ENCODE peak calls at places on chromosomes 12 and 14, in eight cellular contexts. One of them, this sample, is unnamed.

GRCh38 chr14:31287294-31287972 is 79.8 kb upstream of the HECTD1 start:
- DNase-seq in NAMALWA: no peak
- DNase-seq in Ammon's horn: no peak
- DNase-seq in dorsolateral prefrontal cortex: no peak
- DNase-seq in head of caudate nucleus: no peak
- DNase-seq in hypothalamus: no peak
- DNase-seq in activated CD8-positive, alpha-beta memory T cell treated with anti-CD3 and anti-CD28 coated beads for 1 hour: no peak
- DNase-seq in activated CD4-positive, alpha-beta T cell treated with anti-CD3 and anti-CD28 coated beads, Interleukin-2, amount 50 U/mL, for 4 hours: no peak
- DNase-seq in this sample: no peak

GRCh38 chr12:7512528-7512927 is 9.0 kb upstream of the CD163 start:
- DNase-seq in hypothalamus: no peak
- DNase-seq in head of caudate nucleus: no peak
- DNase-seq in activated CD8-positive, alpha-beta memory T cell treated with anti-CD3 and anti-CD28 coated beads for 1 hour: no peak
- DNase-seq in NAMALWA: no peak
- DNase-seq in dorsolateral prefrontal cortex: no peak
- DNase-seq in Ammon's horn: peak; percentile 2
- DNase-seq in activated CD4-positive, alpha-beta T cell treated with anti-CD3 and anti-CD28 coated beads, Interleukin-2, amount 50 U/mL, for 4 hours: no peak
- DNase-seq in this sample: peak; percentile 87

GRCh38 chr14:32468955-32469354 is 139.9 kb downstream of the AKAP6 start:
- DNase-seq in activated CD4-positive, alpha-beta T cell treated with anti-CD3 and anti-CD28 coated beads, Interleukin-2, amount 50 U/mL, for 4 hours: no peak
- DNase-seq in NAMALWA: no peak
- DNase-seq in dorsolateral prefrontal cortex: no peak
- DNase-seq in head of caudate nucleus: no peak
- DNase-seq in Ammon's horn: no peak
- DNase-seq in activated CD8-positive, alpha-beta memory T cell treated with anti-CD3 and anti-CD28 coated beads for 1 hour: no peak
- DNase-seq in hypothalamus: no peak
- DNase-seq in this sample: no peak

GRCh38 chr12:108696111-108696995 is 35.0 kb downstream of the CORO1C start:
- DNase-seq in NAMALWA: no peak
- DNase-seq in activated CD8-positive, alpha-beta memory T cell treated with anti-CD3 and anti-CD28 coated beads for 1 hour: no peak
- DNase-seq in activated CD4-positive, alpha-beta T cell treated with anti-CD3 and anti-CD28 coated beads, Interleukin-2, amount 50 U/mL, for 4 hours: no peak
- DNase-seq in hypothalamus: no peak
- DNase-seq in head of caudate nucleus: no peak
- DNase-seq in Ammon's horn: no peak
- DNase-seq in dorsolateral prefrontal cortex: no peak
- DNase-seq in this sample: no peak

GRCh38 chr12:16030729-16031128 is 119.6 kb downstream of the DERA start:
- DNase-seq in Ammon's horn: no peak
- DNase-seq in hypothalamus: no peak
- DNase-seq in head of caudate nucleus: no peak
- DNase-seq in activated CD4-positive, alpha-beta T cell treated with anti-CD3 and anti-CD28 coated beads, Interleukin-2, amount 50 U/mL, for 4 hours: no peak
- DNase-seq in NAMALWA: no peak
- DNase-seq in dorsolateral prefrontal cortex: no peak
- DNase-seq in activated CD8-positive, alpha-beta memory T cell treated with anti-CD3 and anti-CD28 coated beads for 1 hour: no peak
- DNase-seq in this sample: no peak

GRCh38 chr12:39807043-39807442 is 187.4 kb upstream of the ABCD2 start:
- DNase-seq in hypothalamus: no peak
- DNase-seq in Ammon's horn: no peak
- DNase-seq in activated CD4-positive, alpha-beta T cell treated with anti-CD3 and anti-CD28 coated beads, Interleukin-2, amount 50 U/mL, for 4 hours: no peak
- DNase-seq in head of caudate nucleus: no peak
- DNase-seq in activated CD8-positive, alpha-beta memory T cell treated with anti-CD3 and anti-CD28 coated beads for 1 hour: no peak
- DNase-seq in NAMALWA: peak; percentile 56
- DNase-seq in dorsolateral prefrontal cortex: no peak
- DNase-seq in this sample: no peak

GRCh38 chr14:52950410-52950897 is 396 bp downstream of the FERMT2 start:
- DNase-seq in dorsolateral prefrontal cortex: peak; percentile 36
- DNase-seq in NAMALWA: no peak
- DNase-seq in head of caudate nucleus: peak; percentile 37
- DNase-seq in hypothalamus: peak; percentile 33
- DNase-seq in Ammon's horn: peak; percentile 64
- DNase-seq in activated CD4-positive, alpha-beta T cell treated with anti-CD3 and anti-CD28 coated beads, Interleukin-2, amount 50 U/mL, for 4 hours: no peak
- DNase-seq in activated CD8-positive, alpha-beta memory T cell treated with anti-CD3 and anti-CD28 coated beads for 1 hour: peak; percentile 1
- DNase-seq in this sample: peak; percentile 69

GRCh38 chr12:442235-442884 is 17.4 kb upstream of the B4GALNT3 start:
- DNase-seq in dorsolateral prefrontal cortex: no peak
- DNase-seq in activated CD8-positive, alpha-beta memory T cell treated with anti-CD3 and anti-CD28 coated beads for 1 hour: no peak
- DNase-seq in Ammon's horn: peak; percentile 57
- DNase-seq in NAMALWA: peak; percentile 68
- DNase-seq in hypothalamus: no peak
- DNase-seq in activated CD4-positive, alpha-beta T cell treated with anti-CD3 and anti-CD28 coated beads, Interleukin-2, amount 50 U/mL, for 4 hours: peak; percentile 28
- DNase-seq in head of caudate nucleus: peak; percentile 84
- DNase-seq in this sample: peak; percentile 51

GRCh38 chr12:107296681-107297086 is 203.3 kb upstream of the CRY1 start:
- DNase-seq in head of caudate nucleus: no peak
- DNase-seq in activated CD4-positive, alpha-beta T cell treated with anti-CD3 and anti-CD28 coated beads, Interleukin-2, amount 50 U/mL, for 4 hours: no peak
- DNase-seq in activated CD8-positive, alpha-beta memory T cell treated with anti-CD3 and anti-CD28 coated beads for 1 hour: no peak
- DNase-seq in NAMALWA: no peak
- DNase-seq in Ammon's horn: no peak
- DNase-seq in hypothalamus: no peak
- DNase-seq in dorsolateral prefrontal cortex: no peak
- DNase-seq in this sample: no peak

GRCh38 chr14:75249251-75249957 is 29.2 kb upstream of the FOS start:
- DNase-seq in activated CD8-positive, alpha-beta memory T cell treated with anti-CD3 and anti-CD28 coated beads for 1 hour: peak; percentile 61
- DNase-seq in dorsolateral prefrontal cortex: no peak
- DNase-seq in head of caudate nucleus: no peak
- DNase-seq in Ammon's horn: no peak
- DNase-seq in hypothalamus: no peak
- DNase-seq in activated CD4-positive, alpha-beta T cell treated with anti-CD3 and anti-CD28 coated beads, Interleukin-2, amount 50 U/mL, for 4 hours: peak; percentile 69
- DNase-seq in NAMALWA: peak; percentile 60
- DNase-seq in this sample: no peak

GRCh38 chr12:33770652-33771051 is 251.6 kb upstream of the ALG10 start:
- DNase-seq in NAMALWA: no peak
- DNase-seq in hypothalamus: no peak
- DNase-seq in Ammon's horn: no peak
- DNase-seq in head of caudate nucleus: no peak
- DNase-seq in dorsolateral prefrontal cortex: no peak
- DNase-seq in activated CD4-positive, alpha-beta T cell treated with anti-CD3 and anti-CD28 coated beads, Interleukin-2, amount 50 U/mL, for 4 hours: no peak
- DNase-seq in activated CD8-positive, alpha-beta memory T cell treated with anti-CD3 and anti-CD28 coated beads for 1 hour: no peak
- DNase-seq in this sample: no peak

GRCh38 chr14:54207991-54208520 is 188.8 kb upstream of the CDKN3 start:
- DNase-seq in head of caudate nucleus: no peak
- DNase-seq in Ammon's horn: no peak
- DNase-seq in activated CD4-positive, alpha-beta T cell treated with anti-CD3 and anti-CD28 coated beads, Interleukin-2, amount 50 U/mL, for 4 hours: no peak
- DNase-seq in hypothalamus: no peak
- DNase-seq in dorsolateral prefrontal cortex: no peak
- DNase-seq in activated CD8-positive, alpha-beta memory T cell treated with anti-CD3 and anti-CD28 coated beads for 1 hour: no peak
- DNase-seq in NAMALWA: no peak
- DNase-seq in this sample: no peak

GRCh38 chr14:20757963-20758362 is 10.2 kb upstream of the EDDM3B start:
- DNase-seq in head of caudate nucleus: peak; percentile 38
- DNase-seq in dorsolateral prefrontal cortex: no peak
- DNase-seq in NAMALWA: peak; percentile 41
- DNase-seq in activated CD4-positive, alpha-beta T cell treated with anti-CD3 and anti-CD28 coated beads, Interleukin-2, amount 50 U/mL, for 4 hours: peak; percentile 8
- DNase-seq in activated CD8-positive, alpha-beta memory T cell treated with anti-CD3 and anti-CD28 coated beads for 1 hour: no peak
- DNase-seq in hypothalamus: no peak
- DNase-seq in Ammon's horn: peak; percentile 17
- DNase-seq in this sample: no peak

GRCh38 chr14:100294213-100294962 is 11.9 kb downstream of the SLC25A29 start:
- DNase-seq in head of caudate nucleus: no peak
- DNase-seq in NAMALWA: peak; percentile 51
- DNase-seq in activated CD4-positive, alpha-beta T cell treated with anti-CD3 and anti-CD28 coated beads, Interleukin-2, amount 50 U/mL, for 4 hours: no peak
- DNase-seq in activated CD8-positive, alpha-beta memory T cell treated with anti-CD3 and anti-CD28 coated beads for 1 hour: no peak
- DNase-seq in dorsolateral prefrontal cortex: no peak
- DNase-seq in hypothalamus: no peak
- DNase-seq in Ammon's horn: no peak
- DNase-seq in this sample: no peak